ENCODE peak calls at places on chromosomes 6 and 20, in four cellular contexts. S is brain microvascular endothelial cell, G is psoas muscle, B is sigmoid colon. T is an unnamed sample.

GRCh38 chr6:138293996-138294395 is 75.7 kb upstream of the PBOV1 start:
- DNase-seq in S (no peak), G (no peak), B (no peak), T (no peak)

GRCh38 chr6:82506526-82506925 is 142.9 kb downstream of the TPBG start:
- DNase-seq in S (no peak), G (no peak), B (no peak), T (peak; percentile 58)

GRCh38 chr6:152846825-152847224 is 96.2 kb downstream of the VIP start:
- DNase-seq in S (no peak), G (no peak), B (no peak), T (peak; percentile 27)

GRCh38 chr6:144395014-144395413 is 109.9 kb downstream of the UTRN start:
- DNase-seq in S (no peak), G (no peak), B (no peak), T (no peak)

GRCh38 chr6:113969888-113970807 is 800 bp downstream of the HDAC2 start:
- DNase-seq in S (no peak), G (peak; percentile 74), B (peak; percentile 77), T (peak; percentile 26)

GRCh38 chr6:138106665-138107077 is 548 bp downstream of the PERP start:
- DNase-seq in S (no peak), G (no peak), B (no peak), T (no peak)

GRCh38 chr6:35736293-35736894 is 438 bp upstream of the ARMC12 start:
- DNase-seq in S (peak; percentile 38), G (peak; percentile 84), B (peak; percentile 85), T (peak; percentile 75)

GRCh38 chr6:31125586-31126363 is 5.5 kb upstream of the CDSN start:
- DNase-seq in S (peak; percentile 55), G (no peak), B (no peak), T (peak; percentile 40)

GRCh38 chr6:71982385-71982784 is 96.0 kb downstream of the RIMS1 start:
- DNase-seq in S (no peak), G (no peak), B (no peak), T (no peak)

GRCh38 chr6:151452750-151453427 is 963 bp upstream of the RMND1 start:
- DNase-seq in S (no peak), G (peak; percentile 56), B (no peak), T (peak; percentile 39)

GRCh38 chr6:30219244-30219643 is 6.0 kb upstream of the TRIM26 start:
- DNase-seq in S (peak; percentile 45), G (no peak), B (no peak), T (peak; percentile 68)

GRCh38 chr6:90471297-90471696 is 115.6 kb downstream of the MAP3K7 start:
- DNase-seq in S (no peak), G (no peak), B (no peak), T (no peak)

GRCh38 chr6:167795874-167796667 is 30.6 kb upstream of the AFDN start:
- DNase-seq in S (no peak), G (peak; percentile 84), B (no peak), T (peak; percentile 8)

GRCh38 chr20:61864481-61864880 is 201.2 kb downstream of the TAF4 start:
- DNase-seq in S (no peak), G (no peak), B (no peak), T (no peak)
- H3K4me3 ChIP-seq in S (no peak overlapping the region), G (no peak overlapping the region), B (no peak overlapping the region), T (no peak overlapping the region)

GRCh38 chr6:164855281-164855680 is 454.1 kb downstream of the C6orf118 start:
- DNase-seq in S (no peak), G (no peak), B (no peak), T (no peak)
- TF ChIP-seq CTCF in S (no peak), G (no peak), B (no peak), T (no peak)

DNA sequence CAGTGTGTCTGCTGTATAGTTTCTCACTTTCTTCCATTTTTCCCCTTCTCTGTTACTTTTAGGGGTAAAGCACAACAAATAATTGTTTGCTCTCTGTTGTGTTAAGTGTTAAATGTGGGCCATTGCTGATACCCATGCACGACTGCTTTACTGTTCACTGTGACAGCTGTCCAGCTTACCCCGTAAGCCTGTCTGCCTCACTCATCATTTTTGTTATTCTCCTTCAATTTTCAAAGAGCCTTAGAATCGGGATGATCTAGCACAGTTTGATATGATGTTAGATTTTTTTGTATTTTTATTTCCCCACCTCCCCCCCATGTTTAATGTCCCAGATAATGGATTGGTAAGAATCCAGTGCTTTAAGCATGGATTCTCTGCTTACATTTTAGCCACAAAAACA is 41.2 kb upstream of the MLIP start:
- DNase-seq in S (no peak), G (no peak), B (no peak), T (no peak)
- H3K4me3 ChIP-seq in S (no peak overlapping the region), G (peak overlapping the region; percentile 54), B (peak overlapping the region; percentile 24), T (no peak overlapping the region)

GRCh38 chr20:57464642-57465211 is 60.2 kb downstream of the CTCFL start:
- DNase-seq in S (peak; percentile 22), G (peak; percentile 61), B (no peak), T (peak; percentile 36)
- TF ChIP-seq CTCF in S (peak; percentile 48), G (peak; percentile 23), B (no peak), T (peak; percentile 35)

GRCh38 chr20:44746367-44747165 is 901 bp downstream of the KCNK15 start:
- DNase-seq in S (no peak), G (peak; percentile 50), B (no peak), T (no peak)
- H3K4me3 ChIP-seq in S (peak overlapping the region; percentile 39), G (peak overlapping the region; percentile 72), B (peak overlapping the region; percentile 44), T (peak overlapping the region; percentile 49)

GRCh38 chr20:61861054-61861841 is 204.4 kb downstream of the TAF4 start:
- DNase-seq in S (no peak), G (no peak), B (no peak), T (no peak)
- TF ChIP-seq CTCF in S (no peak), G (no peak), B (no peak), T (no peak)

T was measured in cardiac fibroblast.